ENCODE peak calls at places on chromosomes 1 and 21, in four cellular contexts. W is H1, O is K562, M is GM12878. N is an unnamed sample.

GRCh38 chr1:7633521-7634245 is 137.4 kb upstream of the VAMP3 start:
- DNase-seq in M (no peak), W (no peak), O (no peak), N (no peak)

GRCh38 chr1:10267319-10267718 is 56.9 kb downstream of the KIF1B start:
- DNase-seq in W (no peak), O (no peak), M (no peak), N (no peak)

GRCh38 chr21:34157456-34158025 is 84.2 kb downstream of the MRPS6 start:
- DNase-seq in O (no peak), M (no peak), W (no peak), N (no peak)

GRCh38 chr1:246383217-246383616 is 123.9 kb downstream of the SMYD3 start:
- DNase-seq in O (no peak), W (no peak), M (no peak), N (no peak)

GRCh38 chr1:166840309-166841302 is 1.3 kb downstream of the POGK start:
- DNase-seq in W (no peak), O (peak; percentile 83), M (no peak), N (no peak)

GRCh38 chr1:234864116-234864515 is 254.1 kb upstream of the IRF2BP2 start:
- DNase-seq in O (no peak), W (no peak), M (no peak), N (no peak)

GRCh38 chr1:172483448-172483847 is 39.6 kb upstream of the PIGC start:
- DNase-seq in M (no peak), O (no peak), W (no peak), N (no peak)

GRCh38 chr21:29196021-29196663 is 65.7 kb downstream of the MAP3K7CL start:
- DNase-seq in W (no peak), O (peak; percentile 77), M (peak; percentile 90), N (peak; percentile 77)

GRCh38 chr1:180631197-180631765 is 541 bp upstream of the XPR1 start:
- DNase-seq in M (peak; percentile 19), W (no peak), O (no peak), N (no peak)

GRCh38 chr1:97143236-97143882 is 421.8 kb downstream of the PTBP2 start:
- DNase-seq in W (no peak), O (no peak), M (no peak), N (no peak)

GRCh38 chr1:237244778-237245177 is 202.8 kb downstream of the RYR2 start:
- DNase-seq in M (no peak), O (no peak), W (no peak), N (no peak)

GRCh38 chr21:26011292-26011940 is 159.2 kb downstream of the APP start:
- DNase-seq in M (no peak), W (no peak), O (no peak), N (no peak)

GRCh38 chr21:43361127-43361492 is 65.8 kb downstream of the SIK1 start:
- DNase-seq in M (no peak), O (no peak), W (no peak), N (no peak)

GRCh38 chr1:213136190-213136917 is 85.3 kb downstream of the RPS6KC1 start:
- DNase-seq in M (no peak), W (no peak), O (no peak), N (no peak)

GRCh38 chr1:187605736-187606135 is 777.0 kb downstream of the PLA2G4A start:
- DNase-seq in W (no peak), O (no peak), M (no peak), N (no peak)
- TF ChIP-seq RAD21 in W (no peak), O (no peak), M (no peak), N (no peak)

GRCh38 chr1:115669886-115670285 is 28.1 kb downstream of the VANGL1 start:
- DNase-seq in M (no peak), O (no peak), W (no peak), N (no peak)

GRCh38 chr1:115666702-115667101 is 24.9 kb downstream of the VANGL1 start:
- DNase-seq in O (no peak), W (no peak), M (no peak), N (no peak)

GRCh38 chr1:115669002-115669673 is 27.4 kb downstream of the VANGL1 start:
- DNase-seq in W (no peak), M (no peak), O (peak; percentile 86), N (peak; percentile 69)

GRCh38 chr1:115670476-115671175 is 28.9 kb downstream of the VANGL1 start:
- DNase-seq in W (no peak), M (no peak), O (no peak), N (no peak)

DNA sequence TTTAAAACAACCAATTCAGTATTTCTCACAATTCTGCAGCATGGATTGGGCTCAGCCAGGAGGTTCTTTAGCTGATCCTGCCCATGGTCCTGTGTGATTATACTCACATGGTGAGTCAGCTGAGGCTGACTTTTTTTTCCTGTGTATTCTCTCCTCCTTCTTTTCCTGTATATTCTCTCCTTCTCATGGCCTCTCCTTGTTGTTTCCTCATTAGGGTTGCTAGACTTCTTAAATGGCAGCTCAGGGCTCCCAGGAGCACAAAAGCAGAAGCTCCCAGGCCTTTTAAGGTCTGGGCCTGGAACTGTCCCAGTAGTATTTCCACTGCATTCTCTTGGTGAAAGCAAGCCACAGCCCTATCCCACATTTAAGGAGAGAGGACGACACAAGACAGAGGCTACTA is 26.8 kb downstream of the VANGL1 start:
- DNase-seq in O (peak; percentile 34), W (no peak), M (no peak), N (peak; percentile 66)
- TF ChIP-seq EGR1 in O (no peak), W (no peak), M (no peak), N (no peak)

GRCh38 chr1:23554481-23555224 is 4.6 kb downstream of the ID3 start:
- DNase-seq in M (no peak), O (peak; percentile 92), W (peak; percentile 87), N (peak; percentile 64)

GRCh38 chr1:23555225-23555801 is 4.0 kb downstream of the ID3 start:
- DNase-seq in M (no peak), O (peak; percentile 29), W (no peak), N (no peak)

GRCh38 chr1:23557471-23558124 is 1.7 kb downstream of the ID3 start:
- DNase-seq in W (no peak), M (no peak), O (no peak), N (no peak)

GRCh38 chr1:23556661-23557470 is 2.4 kb downstream of the ID3 start:
- DNase-seq in W (no peak), O (no peak), M (no peak), N (peak; percentile 44)

GRCh38 chr1:23555949-23556640 is 3.2 kb downstream of the ID3 start:
- DNase-seq in M (no peak), O (no peak), W (peak; percentile 76), N (peak; percentile 67)
- H3K4me3 ChIP-seq in M (peak overlapping the region; percentile 14), O (no peak overlapping the region), W (peak overlapping the region; percentile 94), N (peak overlapping the region; percentile 79)

GRCh38 chr1:38092256-38092655 is 45.7 kb upstream of the POU3F1 start:
- DNase-seq in W (no peak), O (no peak), M (no peak), N (no peak)
- TF ChIP-seq RAD21 in W (no peak), O (no peak), M (no peak), N (no peak)

N was measured in HCT116.